ENCODE peak calls at places on chromosome 7, in seven cellular contexts. One of them, this sample, is unnamed.

GRCh38 chr7:127137146-127137545 is 115.6 kb downstream of the GRM8 start:
- DNase-seq in NCI-H2081: no peak
- DNase-seq in stimulated activated CD4-positive, alpha-beta T cell treated with anti-CD3 and anti-CD28 coated beads, Interleukin-1b, Interleukin-23, amount 100 ng/mL, for 24 hours: no peak
- DNase-seq in NCI-H1092 treated with DMSO at 0.1 percent for 48 hours: no peak
- DNase-seq in cardiac septum: no peak
- DNase-seq in caudate nucleus: no peak
- DNase-seq in AG08396: no peak
- DNase-seq in this sample: no peak

GRCh38 chr7:73329861-73330581 is 2.1 kb downstream of the FKBP6 start:
- DNase-seq in NCI-H2081: no peak
- DNase-seq in stimulated activated CD4-positive, alpha-beta T cell treated with anti-CD3 and anti-CD28 coated beads, Interleukin-1b, Interleukin-23, amount 100 ng/mL, for 24 hours: no peak
- DNase-seq in NCI-H1092 treated with DMSO at 0.1 percent for 48 hours: no peak
- DNase-seq in cardiac septum: no peak
- DNase-seq in caudate nucleus: no peak
- DNase-seq in AG08396: peak
- DNase-seq in this sample: no peak

GRCh38 chr7:17523813-17524741 is 225.6 kb downstream of the AHR start:
- DNase-seq in NCI-H2081: peak
- DNase-seq in stimulated activated CD4-positive, alpha-beta T cell treated with anti-CD3 and anti-CD28 coated beads, Interleukin-1b, Interleukin-23, amount 100 ng/mL, for 24 hours: no peak
- DNase-seq in NCI-H1092 treated with DMSO at 0.1 percent for 48 hours: peak
- DNase-seq in cardiac septum: no peak
- DNase-seq in caudate nucleus: no peak
- DNase-seq in AG08396: no peak
- DNase-seq in this sample: peak

GRCh38 chr7:16693601-16694318 is 47.8 kb downstream of the BZW2 start:
- DNase-seq in NCI-H2081: no peak
- DNase-seq in stimulated activated CD4-positive, alpha-beta T cell treated with anti-CD3 and anti-CD28 coated beads, Interleukin-1b, Interleukin-23, amount 100 ng/mL, for 24 hours: no peak
- DNase-seq in NCI-H1092 treated with DMSO at 0.1 percent for 48 hours: no peak
- DNase-seq in cardiac septum: no peak
- DNase-seq in caudate nucleus: no peak
- DNase-seq in AG08396: no peak
- DNase-seq in this sample: no peak

GRCh38 chr7:149725426-149725821 is 48.0 kb downstream of the ZNF467 start:
- DNase-seq in NCI-H2081: no peak
- DNase-seq in stimulated activated CD4-positive, alpha-beta T cell treated with anti-CD3 and anti-CD28 coated beads, Interleukin-1b, Interleukin-23, amount 100 ng/mL, for 24 hours: no peak
- DNase-seq in NCI-H1092 treated with DMSO at 0.1 percent for 48 hours: no peak
- DNase-seq in cardiac septum: peak
- DNase-seq in caudate nucleus: no peak
- DNase-seq in AG08396: no peak
- DNase-seq in this sample: no peak

GRCh38 chr7:91778416-91778815 is 102.1 kb downstream of the MTERF1 start:
- DNase-seq in NCI-H2081: no peak
- DNase-seq in stimulated activated CD4-positive, alpha-beta T cell treated with anti-CD3 and anti-CD28 coated beads, Interleukin-1b, Interleukin-23, amount 100 ng/mL, for 24 hours: no peak
- DNase-seq in NCI-H1092 treated with DMSO at 0.1 percent for 48 hours: no peak
- DNase-seq in cardiac septum: no peak
- DNase-seq in caudate nucleus: no peak
- DNase-seq in AG08396: no peak
- DNase-seq in this sample: no peak

GRCh38 chr7:2001601-2002442 is 230.9 kb downstream of the MAD1L1 start:
- DNase-seq in NCI-H2081: no peak
- DNase-seq in stimulated activated CD4-positive, alpha-beta T cell treated with anti-CD3 and anti-CD28 coated beads, Interleukin-1b, Interleukin-23, amount 100 ng/mL, for 24 hours: no peak
- DNase-seq in NCI-H1092 treated with DMSO at 0.1 percent for 48 hours: no peak
- DNase-seq in cardiac septum: peak
- DNase-seq in caudate nucleus: no peak
- DNase-seq in AG08396: no peak
- DNase-seq in this sample: no peak

GRCh38 chr7:75989084-75989725 is 5.2 kb downstream of the TMEM120A start:
- DNase-seq in NCI-H2081: no peak
- DNase-seq in stimulated activated CD4-positive, alpha-beta T cell treated with anti-CD3 and anti-CD28 coated beads, Interleukin-1b, Interleukin-23, amount 100 ng/mL, for 24 hours: no peak
- DNase-seq in NCI-H1092 treated with DMSO at 0.1 percent for 48 hours: no peak
- DNase-seq in cardiac septum: peak
- DNase-seq in caudate nucleus: no peak
- DNase-seq in AG08396: no peak
- DNase-seq in this sample: no peak

GRCh38 chr7:105512415-105512814 is 9.7 kb downstream of the PUS7 start:
- DNase-seq in NCI-H2081: no peak
- DNase-seq in stimulated activated CD4-positive, alpha-beta T cell treated with anti-CD3 and anti-CD28 coated beads, Interleukin-1b, Interleukin-23, amount 100 ng/mL, for 24 hours: no peak
- DNase-seq in NCI-H1092 treated with DMSO at 0.1 percent for 48 hours: no peak
- DNase-seq in cardiac septum: no peak
- DNase-seq in caudate nucleus: no peak
- DNase-seq in AG08396: no peak
- DNase-seq in this sample: no peak

GRCh38 chr7:130673066-130673465 is 4.5 kb upstream of the COPG2 start:
- DNase-seq in NCI-H2081: no peak
- DNase-seq in stimulated activated CD4-positive, alpha-beta T cell treated with anti-CD3 and anti-CD28 coated beads, Interleukin-1b, Interleukin-23, amount 100 ng/mL, for 24 hours: no peak
- DNase-seq in NCI-H1092 treated with DMSO at 0.1 percent for 48 hours: no peak
- DNase-seq in cardiac septum: no peak
- DNase-seq in caudate nucleus: no peak
- DNase-seq in AG08396: no peak
- DNase-seq in this sample: no peak

GRCh38 chr7:118185163-118185860 is 1.3 kb downstream of the LSM8 start:
- DNase-seq in NCI-H2081: no peak
- DNase-seq in stimulated activated CD4-positive, alpha-beta T cell treated with anti-CD3 and anti-CD28 coated beads, Interleukin-1b, Interleukin-23, amount 100 ng/mL, for 24 hours: no peak
- DNase-seq in NCI-H1092 treated with DMSO at 0.1 percent for 48 hours: no peak
- DNase-seq in cardiac septum: no peak
- DNase-seq in caudate nucleus: no peak
- DNase-seq in AG08396: no peak
- DNase-seq in this sample: no peak

GRCh38 chr7:152504367-152504766 is 68.6 kb upstream of the KMT2C start:
- DNase-seq in NCI-H2081: no peak
- DNase-seq in stimulated activated CD4-positive, alpha-beta T cell treated with anti-CD3 and anti-CD28 coated beads, Interleukin-1b, Interleukin-23, amount 100 ng/mL, for 24 hours: no peak
- DNase-seq in NCI-H1092 treated with DMSO at 0.1 percent for 48 hours: peak
- DNase-seq in cardiac septum: peak
- DNase-seq in caudate nucleus: no peak
- DNase-seq in AG08396: no peak
- DNase-seq in this sample: no peak

GRCh38 chr7:151046603-151047573 is 1.4 kb upstream of the ASIC3 start:
- DNase-seq in NCI-H2081: peak
- DNase-seq in stimulated activated CD4-positive, alpha-beta T cell treated with anti-CD3 and anti-CD28 coated beads, Interleukin-1b, Interleukin-23, amount 100 ng/mL, for 24 hours: no peak
- DNase-seq in NCI-H1092 treated with DMSO at 0.1 percent for 48 hours: peak
- DNase-seq in cardiac septum: no peak
- DNase-seq in caudate nucleus: no peak
- DNase-seq in AG08396: peak
- DNase-seq in this sample: peak

GRCh38 chr7:110591341-110591740 is 499.6 kb upstream of the LRRN3 start:
- DNase-seq in NCI-H2081: no peak
- DNase-seq in stimulated activated CD4-positive, alpha-beta T cell treated with anti-CD3 and anti-CD28 coated beads, Interleukin-1b, Interleukin-23, amount 100 ng/mL, for 24 hours: no peak
- DNase-seq in NCI-H1092 treated with DMSO at 0.1 percent for 48 hours: no peak
- DNase-seq in cardiac septum: no peak
- DNase-seq in caudate nucleus: no peak
- DNase-seq in AG08396: peak
- DNase-seq in this sample: no peak

GRCh38 chr7:2787251-2787968 is 56.7 kb downstream of the GNA12 start:
- DNase-seq in NCI-H2081: no peak
- DNase-seq in stimulated activated CD4-positive, alpha-beta T cell treated with anti-CD3 and anti-CD28 coated beads, Interleukin-1b, Interleukin-23, amount 100 ng/mL, for 24 hours: no peak
- DNase-seq in NCI-H1092 treated with DMSO at 0.1 percent for 48 hours: no peak
- DNase-seq in cardiac septum: no peak
- DNase-seq in caudate nucleus: no peak
- DNase-seq in AG08396: no peak
- DNase-seq in this sample: no peak

GRCh38 chr7:17436126-17436525 is 137.7 kb downstream of the AHR start:
- DNase-seq in NCI-H2081: no peak
- DNase-seq in stimulated activated CD4-positive, alpha-beta T cell treated with anti-CD3 and anti-CD28 coated beads, Interleukin-1b, Interleukin-23, amount 100 ng/mL, for 24 hours: no peak
- DNase-seq in NCI-H1092 treated with DMSO at 0.1 percent for 48 hours: no peak
- DNase-seq in cardiac septum: no peak
- DNase-seq in caudate nucleus: no peak
- DNase-seq in AG08396: no peak
- DNase-seq in this sample: no peak

GRCh38 chr7:26699761-26700160 is 164.6 kb downstream of the SKAP2 start:
- DNase-seq in NCI-H2081: no peak
- DNase-seq in stimulated activated CD4-positive, alpha-beta T cell treated with anti-CD3 and anti-CD28 coated beads, Interleukin-1b, Interleukin-23, amount 100 ng/mL, for 24 hours: no peak
- DNase-seq in NCI-H1092 treated with DMSO at 0.1 percent for 48 hours: no peak
- DNase-seq in cardiac septum: no peak
- DNase-seq in caudate nucleus: no peak
- DNase-seq in AG08396: no peak
- DNase-seq in this sample: no peak

GRCh38 chr7:123327661-123328060 is 127.9 kb upstream of the SLC13A1 start:
- DNase-seq in NCI-H2081: no peak
- DNase-seq in stimulated activated CD4-positive, alpha-beta T cell treated with anti-CD3 and anti-CD28 coated beads, Interleukin-1b, Interleukin-23, amount 100 ng/mL, for 24 hours: no peak
- DNase-seq in NCI-H1092 treated with DMSO at 0.1 percent for 48 hours: no peak
- DNase-seq in cardiac septum: no peak
- DNase-seq in caudate nucleus: no peak
- DNase-seq in AG08396: no peak
- DNase-seq in this sample: no peak

GRCh38 chr7:4040031-4040928 is 641.8 kb upstream of the FOXK1 start:
- DNase-seq in NCI-H2081: no peak
- DNase-seq in stimulated activated CD4-positive, alpha-beta T cell treated with anti-CD3 and anti-CD28 coated beads, Interleukin-1b, Interleukin-23, amount 100 ng/mL, for 24 hours: no peak
- DNase-seq in NCI-H1092 treated with DMSO at 0.1 percent for 48 hours: no peak
- DNase-seq in cardiac septum: no peak
- DNase-seq in caudate nucleus: no peak
- DNase-seq in AG08396: no peak
- DNase-seq in this sample: peak

GRCh38 chr7:79452495-79453265 is 787 bp downstream of the MAGI2 start:
- DNase-seq in NCI-H2081: no peak
- DNase-seq in stimulated activated CD4-positive, alpha-beta T cell treated with anti-CD3 and anti-CD28 coated beads, Interleukin-1b, Interleukin-23, amount 100 ng/mL, for 24 hours: no peak
- DNase-seq in NCI-H1092 treated with DMSO at 0.1 percent for 48 hours: no peak
- DNase-seq in cardiac septum: peak
- DNase-seq in caudate nucleus: peak
- DNase-seq in AG08396: no peak
- DNase-seq in this sample: peak

GRCh38 chr7:56092789-56093531 is at the start of gene PHKG1:
- DNase-seq in NCI-H2081: peak
- DNase-seq in stimulated activated CD4-positive, alpha-beta T cell treated with anti-CD3 and anti-CD28 coated beads, Interleukin-1b, Interleukin-23, amount 100 ng/mL, for 24 hours: no peak
- DNase-seq in NCI-H1092 treated with DMSO at 0.1 percent for 48 hours: peak
- DNase-seq in cardiac septum: peak
- DNase-seq in caudate nucleus: peak
- DNase-seq in AG08396: peak
- DNase-seq in this sample: peak

GRCh38 chr7:38819463-38819862 is 89.5 kb downstream of the VPS41 start:
- DNase-seq in NCI-H2081: no peak
- DNase-seq in stimulated activated CD4-positive, alpha-beta T cell treated with anti-CD3 and anti-CD28 coated beads, Interleukin-1b, Interleukin-23, amount 100 ng/mL, for 24 hours: no peak
- DNase-seq in NCI-H1092 treated with DMSO at 0.1 percent for 48 hours: no peak
- DNase-seq in cardiac septum: no peak
- DNase-seq in caudate nucleus: no peak
- DNase-seq in AG08396: no peak
- DNase-seq in this sample: no peak

GRCh38 chr7:86002858-86003257 is 640.9 kb upstream of the GRM3 start:
- DNase-seq in NCI-H2081: no peak
- DNase-seq in stimulated activated CD4-positive, alpha-beta T cell treated with anti-CD3 and anti-CD28 coated beads, Interleukin-1b, Interleukin-23, amount 100 ng/mL, for 24 hours: no peak
- DNase-seq in NCI-H1092 treated with DMSO at 0.1 percent for 48 hours: no peak
- DNase-seq in cardiac septum: no peak
- DNase-seq in caudate nucleus: no peak
- DNase-seq in AG08396: no peak
- DNase-seq in this sample: no peak

GRCh38 chr7:9124320-9124719 is 690.9 kb downstream of the NXPH1 start:
- DNase-seq in NCI-H2081: no peak
- DNase-seq in stimulated activated CD4-positive, alpha-beta T cell treated with anti-CD3 and anti-CD28 coated beads, Interleukin-1b, Interleukin-23, amount 100 ng/mL, for 24 hours: no peak
- DNase-seq in NCI-H1092 treated with DMSO at 0.1 percent for 48 hours: no peak
- DNase-seq in cardiac septum: no peak
- DNase-seq in caudate nucleus: no peak
- DNase-seq in AG08396: no peak
- DNase-seq in this sample: no peak

GRCh38 chr7:28318126-28318762 is 94.1 kb upstream of the CREB5 start:
- DNase-seq in NCI-H2081: no peak
- DNase-seq in stimulated activated CD4-positive, alpha-beta T cell treated with anti-CD3 and anti-CD28 coated beads, Interleukin-1b, Interleukin-23, amount 100 ng/mL, for 24 hours: no peak
- DNase-seq in NCI-H1092 treated with DMSO at 0.1 percent for 48 hours: no peak
- DNase-seq in cardiac septum: no peak
- DNase-seq in caudate nucleus: no peak
- DNase-seq in AG08396: no peak
- DNase-seq in this sample: no peak

GRCh38 chr7:104804696-104805095 is 209.3 kb upstream of the KMT2E start:
- DNase-seq in NCI-H2081: no peak
- DNase-seq in stimulated activated CD4-positive, alpha-beta T cell treated with anti-CD3 and anti-CD28 coated beads, Interleukin-1b, Interleukin-23, amount 100 ng/mL, for 24 hours: no peak
- DNase-seq in NCI-H1092 treated with DMSO at 0.1 percent for 48 hours: no peak
- DNase-seq in cardiac septum: no peak
- DNase-seq in caudate nucleus: no peak
- DNase-seq in AG08396: no peak
- DNase-seq in this sample: no peak

GRCh38 chr7:149856-150636 is 42.3 kb upstream of the FAM20C start:
- DNase-seq in NCI-H2081: no peak
- DNase-seq in stimulated activated CD4-positive, alpha-beta T cell treated with anti-CD3 and anti-CD28 coated beads, Interleukin-1b, Interleukin-23, amount 100 ng/mL, for 24 hours: peak
- DNase-seq in NCI-H1092 treated with DMSO at 0.1 percent for 48 hours: peak
- DNase-seq in cardiac septum: no peak
- DNase-seq in caudate nucleus: peak
- DNase-seq in AG08396: no peak
- DNase-seq in this sample: peak

GRCh38 chr7:20330797-20331230 is at the start of gene ITGB8:
- DNase-seq in NCI-H2081: peak
- DNase-seq in stimulated activated CD4-positive, alpha-beta T cell treated with anti-CD3 and anti-CD28 coated beads, Interleukin-1b, Interleukin-23, amount 100 ng/mL, for 24 hours: no peak
- DNase-seq in NCI-H1092 treated with DMSO at 0.1 percent for 48 hours: peak
- DNase-seq in cardiac septum: peak
- DNase-seq in caudate nucleus: peak
- DNase-seq in AG08396: no peak
- DNase-seq in this sample: peak

GRCh38 chr7:11182736-11183135 is 209.1 kb downstream of the PHF14 start:
- DNase-seq in NCI-H2081: no peak
- DNase-seq in stimulated activated CD4-positive, alpha-beta T cell treated with anti-CD3 and anti-CD28 coated beads, Interleukin-1b, Interleukin-23, amount 100 ng/mL, for 24 hours: no peak
- DNase-seq in NCI-H1092 treated with DMSO at 0.1 percent for 48 hours: no peak
- DNase-seq in cardiac septum: no peak
- DNase-seq in caudate nucleus: no peak
- DNase-seq in AG08396: peak
- DNase-seq in this sample: no peak

GRCh38 chr7:148987010-148987750 is 41.1 kb downstream of the PDIA4 start:
- DNase-seq in NCI-H2081: peak
- DNase-seq in stimulated activated CD4-positive, alpha-beta T cell treated with anti-CD3 and anti-CD28 coated beads, Interleukin-1b, Interleukin-23, amount 100 ng/mL, for 24 hours: peak
- DNase-seq in NCI-H1092 treated with DMSO at 0.1 percent for 48 hours: peak
- DNase-seq in cardiac septum: peak
- DNase-seq in caudate nucleus: peak
- DNase-seq in AG08396: peak
- DNase-seq in this sample: peak

GRCh38 chr7:14596421-14596820 is 306.1 kb downstream of the DGKB start:
- DNase-seq in NCI-H2081: no peak
- DNase-seq in stimulated activated CD4-positive, alpha-beta T cell treated with anti-CD3 and anti-CD28 coated beads, Interleukin-1b, Interleukin-23, amount 100 ng/mL, for 24 hours: no peak
- DNase-seq in NCI-H1092 treated with DMSO at 0.1 percent for 48 hours: no peak
- DNase-seq in cardiac septum: no peak
- DNase-seq in caudate nucleus: no peak
- DNase-seq in AG08396: no peak
- DNase-seq in this sample: no peak